ENCODE peak calls at places on chromosomes 6 and 20, in nine cellular contexts. Q, M, B, N, H, L, W, F and K are unnamed samples.

GRCh38 chr6:83824388-83824801 is 28.8 kb upstream of the RIPPLY2 start:
- DNase-seq in Q (no peak), M (peak; percentile 84), B (peak; percentile 38), N (peak; percentile 51), H (no peak), L (no peak), W (no peak), F (no peak), K (no peak)

GRCh38 chr6:13445005-13445743 is 42.2 kb downstream of the GFOD1 start:
- DNase-seq in Q (peak; percentile 73), M (peak; percentile 83), B (peak; percentile 68), N (no peak), H (peak; percentile 46), L (no peak), W (peak; percentile 36), F (peak; percentile 68), K (no peak)

GRCh38 chr20:30376767-30377658 is 880.5 kb upstream of the DEFB115 start:
- DNase-seq in Q (peak; percentile 74), M (peak; percentile 88), B (peak; percentile 4), N (peak; percentile 67), H (peak; percentile 54), L (peak; percentile 87), W (peak; percentile 84), F (peak; percentile 75), K (peak; percentile 97)

GRCh38 chr20:20547876-20548266 is 164.6 kb downstream of the RALGAPA2 start:
- DNase-seq in Q (no peak), M (no peak), B (no peak), N (no peak), H (no peak), L (no peak), W (no peak), F (no peak), K (no peak)

GRCh38 chr20:1941226-1941625 is 46.0 kb downstream of the SIRPA start:
- DNase-seq in Q (no peak), M (peak; percentile 94), B (no peak), N (no peak), H (no peak), L (no peak), W (peak; percentile 48), F (no peak), K (no peak)

GRCh38 chr6:29696147-29697129 is 15.5 kb upstream of the ZFP57 start:
- DNase-seq in Q (no peak), M (peak; percentile 30), B (peak; percentile 20), N (no peak), H (no peak), L (no peak), W (no peak), F (peak; percentile 84), K (no peak)

GRCh38 chr20:47973519-47974233 is 188.4 kb upstream of the SULF2 start:
- DNase-seq in Q (no peak), M (no peak), B (no peak), N (no peak), H (no peak), L (peak; percentile 99), W (no peak), F (peak; percentile 76), K (peak; percentile 84)

GRCh38 chr6:3516094-3516493 is 59.2 kb upstream of the SLC22A23 start:
- DNase-seq in Q (no peak), M (peak; percentile 39), B (peak; percentile 31), N (no peak), H (no peak), L (no peak), W (no peak), F (no peak), K (no peak)

GRCh38 chr6:136792066-136792944 is at the start of gene MAP3K5:
- DNase-seq in Q (peak; percentile 75), M (peak; percentile 90), B (peak; percentile 91), N (no peak), H (peak; percentile 68), L (peak; percentile 33), W (peak; percentile 89), F (peak; percentile 89), K (peak; percentile 94)
- TF ChIP-seq CTCF in Q (no peak), M (peak; percentile 73), B (peak; percentile 36), N (peak; percentile 93), H (peak; percentile 43), L (peak; percentile 68), W (peak; percentile 46), F (no peak), K (peak; percentile 45)

DNA sequence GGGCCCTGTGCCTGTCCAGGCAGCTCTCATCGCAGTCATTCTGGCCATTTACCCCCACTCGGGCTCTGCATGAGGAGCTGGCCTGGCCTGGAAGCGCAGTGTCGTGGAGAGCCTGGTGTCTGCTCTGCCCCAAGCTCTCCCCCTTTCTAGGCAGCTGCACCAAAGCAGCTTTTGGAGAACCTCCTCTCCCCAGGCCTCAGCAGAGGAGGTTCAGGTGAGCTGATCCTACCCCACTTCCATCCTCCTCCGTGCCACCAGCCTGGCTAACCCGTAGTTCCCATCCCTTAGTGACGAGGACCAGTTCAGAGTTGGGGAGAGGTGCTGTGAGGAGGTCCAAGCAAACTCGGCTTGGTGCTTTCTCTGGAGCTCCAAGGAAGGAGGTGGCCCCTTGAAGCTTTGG is 30.5 kb upstream of the PHACTR3 start:
- DNase-seq in Q (no peak), M (no peak), B (no peak), N (no peak), H (no peak), L (no peak), W (no peak), F (no peak), K (no peak)
- H3K4me3 ChIP-seq in Q (no peak overlapping the region), M (no peak overlapping the region), B (no peak overlapping the region), N (no peak overlapping the region), H (no peak overlapping the region), L (no peak overlapping the region), W (no peak overlapping the region), F (no peak overlapping the region), K (no peak overlapping the region)

GRCh38 chr6:52514514-52514913 is 62.3 kb downstream of the TRAM2 start:
- DNase-seq in Q (peak; percentile 55), M (peak; percentile 62), B (peak; percentile 52), N (no peak), H (peak; percentile 77), L (no peak), W (peak; percentile 42), F (no peak), K (peak; percentile 60)

GRCh38 chr6:52513464-52513863 is 63.4 kb downstream of the TRAM2 start:
- DNase-seq in Q (no peak), M (no peak), B (no peak), N (no peak), H (no peak), L (no peak), W (no peak), F (peak; percentile 62), K (no peak)

GRCh38 chr6:52512199-52512598 is 64.7 kb downstream of the TRAM2 start:
- DNase-seq in Q (peak; percentile 68), M (peak; percentile 41), B (peak; percentile 71), N (no peak), H (peak; percentile 67), L (no peak), W (no peak), F (no peak), K (no peak)

GRCh38 chr6:52515219-52515960 is 61.5 kb downstream of the TRAM2 start:
- DNase-seq in Q (no peak), M (peak; percentile 53), B (no peak), N (no peak), H (no peak), L (peak; percentile 72), W (no peak), F (no peak), K (no peak)

GRCh38 chr6:52513896-52514295 is 63.0 kb downstream of the TRAM2 start:
- DNase-seq in Q (no peak), M (no peak), B (no peak), N (no peak), H (no peak), L (no peak), W (no peak), F (no peak), K (no peak)
- H3K4me1 ChIP-seq in Q (peaks cover 39% of the 10 kb centered on the region), M (peaks cover 76% of the 10 kb centered on the region), B (peaks cover 46% of the 10 kb centered on the region), N (peaks cover 45% of the 10 kb centered on the region), H (peaks cover 3% of the 10 kb centered on the region), L (peaks cover 48% of the 10 kb centered on the region), W (peaks cover 16% of the 10 kb centered on the region), F (peaks cover 10% of the 10 kb centered on the region), K (peaks cover 40% of the 10 kb centered on the region)

GRCh38 chr20:36141310-36141709 is 13.2 kb upstream of the EPB41L1 start:
- DNase-seq in Q (no peak), M (no peak), B (no peak), N (no peak), H (no peak), L (no peak), W (no peak), F (peak; percentile 50), K (no peak)
- TF ChIP-seq CTCF in Q (no peak), M (no peak), B (no peak), N (no peak), H (no peak), L (peak; percentile 55), W (no peak), F (peak; percentile 41), K (no peak)

DNA sequence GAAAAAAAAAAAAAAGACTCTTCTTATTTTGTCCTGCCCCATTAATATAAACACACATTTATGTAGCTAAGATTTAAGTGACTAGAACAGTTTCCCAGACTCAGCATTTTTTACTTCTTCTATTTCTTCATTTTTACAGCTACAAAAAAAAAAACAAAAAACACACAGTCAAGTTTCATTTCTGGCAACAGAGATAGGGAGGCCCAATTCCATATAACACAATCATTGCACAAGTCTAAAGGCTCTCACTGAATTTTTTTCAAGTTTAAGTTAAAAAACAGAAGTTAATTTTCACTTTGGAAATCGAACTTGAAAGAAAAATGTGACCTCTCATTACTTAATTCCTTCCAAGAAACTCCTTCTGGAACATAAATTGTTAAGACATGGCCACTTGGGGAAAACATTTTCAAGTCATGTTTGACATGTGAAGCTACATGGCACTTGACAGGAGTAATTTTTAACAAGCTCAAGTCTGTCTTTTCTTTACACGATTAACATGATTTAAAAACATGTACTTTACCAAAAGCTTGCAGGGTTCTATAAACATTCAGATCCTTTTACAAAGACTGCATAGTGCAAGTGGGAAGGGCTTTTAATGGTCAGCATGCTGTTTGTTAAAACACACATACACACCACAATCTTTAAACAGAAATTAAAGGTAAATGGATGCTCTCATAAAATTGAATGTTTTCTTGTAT is 100.1 kb upstream of the CCDC28A start:
- DNase-seq in Q (no peak), M (no peak), B (no peak), N (no peak), H (no peak), L (no peak), W (no peak), F (no peak), K (no peak)
- H3K4me3 ChIP-seq in Q (no peak overlapping the region), M (no peak overlapping the region), B (no peak overlapping the region), N (no peak overlapping the region), H (no peak overlapping the region), L (no peak overlapping the region), W (no peak overlapping the region), F (no peak overlapping the region), K (no peak overlapping the region)